ENCODE peak calls at places on chromosomes 2 and 18, in four cellular contexts. Q is GM19239, W is stomach, J is HCEC 1CT. S is an unnamed sample.

GRCh38 chr2:238053195-238053776 is 7.5 kb upstream of the SCLY start:
- DNase-seq in Q (no peak), W (no peak), J (peak), S (no peak)

GRCh38 chr18:49728542-49728941 is 84.8 kb downstream of the ACAA2 start:
- DNase-seq in Q (peak), W (peak), J (peak), S (peak)

GRCh38 chr2:216057688-216058193 is 23.9 kb downstream of the PECR start:
- DNase-seq in Q (peak), W (peak), J (peak), S (peak)

GRCh38 chr2:229417906-229418305 is 146.8 kb upstream of the PID1 start:
- DNase-seq in Q (no peak), W (no peak), J (no peak), S (no peak)

GRCh38 chr18:50429207-50429948 is 54.5 kb downstream of the SKA1 start:
- DNase-seq in Q (peak), W (no peak), J (peak), S (peak)

GRCh38 chr2:165462433-165462832 is 7.1 kb upstream of the CSRNP3 start:
- DNase-seq in Q (no peak), W (no peak), J (no peak), S (no peak)

GRCh38 chr2:938181-939005 is 12.3 kb upstream of the SNTG2 start:
- DNase-seq in Q (no peak), W (no peak), J (no peak), S (no peak)

GRCh38 chr2:65300772-65301711 is 73.4 kb downstream of the ACTR2 start:
- DNase-seq in Q (peak), W (peak), J (peak), S (peak)